ENCODE peak calls at places on chromosomes 11 and 22, in ten cellular contexts. F is right cardiac atrium, R is M059J, B is nephron progenitor cell, K is LoVo, D is Ammon's horn, Z is HepG2, J is Daoy, C is A172, A is uterus. H is an unnamed sample.

GRCh38 chr11:60880635-60881282 is 13.4 kb downstream of the ZP1 start:
- DNase-seq in R (no peak), F (peak; percentile 1), C (no peak), D (no peak), B (peak; percentile 25), Z (peak; percentile 96), A (no peak), K (no peak), J (no peak), H (no peak)

GRCh38 chr22:45268958-45269844 is 15.5 kb upstream of the UPK3A start:
- DNase-seq in D (peak; percentile 88), R (no peak), F (peak; percentile 94), B (peak; percentile 98), Z (no peak), C (peak; percentile 16), A (peak; percentile 89), K (peak; percentile 76), J (peak; percentile 80), H (peak; percentile 54)

GRCh38 chr11:44744160-44744559 is 17.4 kb downstream of the TSPAN18 start:
- DNase-seq in R (no peak), K (no peak), F (no peak), A (no peak), J (no peak), B (no peak), C (no peak), D (no peak), Z (no peak), H (no peak)

GRCh38 chr22:30176431-30176830 is 70.1 kb downstream of the LIF start:
- DNase-seq in B (no peak), R (no peak), K (no peak), D (no peak), F (no peak), Z (no peak), A (no peak), J (no peak), C (no peak), H (no peak)

GRCh38 chr11:66275984-66276612 is 1.9 kb upstream of the CNIH2 start:
- DNase-seq in K (no peak), C (no peak), A (no peak), Z (no peak), R (no peak), F (peak; percentile 47), D (no peak), J (no peak), B (no peak), H (no peak)

GRCh38 chr11:69817265-69818236 is 1.7 kb downstream of the FGF3 start:
- DNase-seq in F (no peak), Z (no peak), R (no peak), J (peak; percentile 29), A (no peak), C (peak; percentile 6), K (no peak), D (no peak), B (peak; percentile 77), H (no peak)

GRCh38 chr22:44729391-44730012 is 22.9 kb upstream of the ARHGAP8 start:
- DNase-seq in Z (no peak), C (no peak), F (peak; percentile 85), R (peak; percentile 32), J (no peak), K (no peak), D (peak; percentile 80), B (no peak), A (peak; percentile 71), H (no peak)

GRCh38 chr11:131079036-131079435 is 162.8 kb upstream of the SNX19 start:
- DNase-seq in Z (no peak), D (no peak), R (no peak), F (no peak), B (no peak), A (no peak), J (no peak), K (no peak), C (no peak), H (no peak)

GRCh38 chr11:126135182-126136176 is 72.8 kb upstream of the CDON start:
- DNase-seq in R (no peak), Z (peak; percentile 32), F (no peak), D (no peak), C (no peak), A (no peak), K (no peak), B (no peak), J (no peak), H (no peak)

GRCh38 chr11:86811637-86812321 is 11.4 kb downstream of the PRSS23 start:
- DNase-seq in K (peak; percentile 65), B (no peak), R (peak; percentile 94), C (peak; percentile 72), A (no peak), F (no peak), D (no peak), Z (no peak), J (peak; percentile 79), H (no peak)

GRCh38 chr22:20503816-20504215 is 3.6 kb upstream of the MED15 start:
- DNase-seq in B (no peak), F (no peak), K (peak; percentile 67), R (peak; percentile 81), J (peak; percentile 78), A (no peak), D (no peak), C (peak; percentile 52), Z (no peak), H (no peak)

GRCh38 chr22:25071720-25072119 is 119.2 kb downstream of the KIAA1671 start:
- DNase-seq in C (no peak), A (no peak), K (no peak), D (no peak), F (no peak), R (no peak), B (no peak), J (no peak), Z (no peak), H (no peak)

GRCh38 chr11:76523147-76523546 is 78.3 kb downstream of the EMSY start:
- DNase-seq in A (no peak), J (no peak), R (no peak), K (no peak), D (no peak), F (no peak), B (no peak), Z (peak; percentile 47), C (no peak), H (no peak)

GRCh38 chr11:115083129-115083823 is 404.9 kb downstream of the NXPE2 start:
- DNase-seq in J (peak; percentile 14), D (no peak), B (no peak), A (no peak), R (peak; percentile 2), K (no peak), F (no peak), Z (no peak), C (no peak), H (no peak)

GRCh38 chr11:35031869-35032268 is 107.1 kb upstream of the CD44 start:
- DNase-seq in D (no peak), F (no peak), A (no peak), K (no peak), R (peak; percentile 99), J (peak; percentile 82), C (no peak), B (no peak), Z (no peak), H (no peak)

GRCh38 chr11:877565-877964 is 33.0 kb downstream of the CHID1 start:
- DNase-seq in R (no peak), K (no peak), C (peak; percentile 30), D (no peak), F (no peak), Z (no peak), J (no peak), B (peak; percentile 43), A (no peak), H (no peak)

GRCh38 chr11:61345170-61345610 is 12.2 kb downstream of the TKFC start:
- DNase-seq in C (no peak), K (no peak), A (no peak), D (peak; percentile 53), F (no peak), J (no peak), Z (no peak), B (no peak), R (no peak), H (no peak)

GRCh38 chr22:17665248-17665647 is 26.7 kb downstream of the BCL2L13 start:
- DNase-seq in A (no peak), D (no peak), R (no peak), F (no peak), C (no peak), J (no peak), B (no peak), K (no peak), Z (no peak), H (no peak)

GRCh38 chr22:26573026-26573662 is 16.8 kb downstream of the TPST2 start:
- DNase-seq in F (peak; percentile 85), D (peak; percentile 64), J (no peak), K (no peak), A (no peak), B (no peak), Z (no peak), R (no peak), C (no peak), H (peak; percentile 99)

GRCh38 chr22:49394116-49394785 is 433.4 kb downstream of the BRD1 start:
- DNase-seq in K (no peak), Z (no peak), A (no peak), D (no peak), J (peak; percentile 57), F (no peak), B (no peak), C (no peak), R (no peak), H (no peak)

GRCh38 chr11:1018091-1018490 is 18.4 kb downstream of the MUC6 start:
- DNase-seq in D (no peak), R (no peak), F (no peak), C (no peak), J (no peak), A (no peak), B (no peak), K (no peak), Z (no peak), H (no peak)

GRCh38 chr11:119422505-119423416 is at the start of gene THY1:
- DNase-seq in F (no peak), R (peak; percentile 56), B (peak; percentile 66), Z (no peak), J (peak; percentile 72), D (peak; percentile 70), K (no peak), C (peak; percentile 47), A (peak; percentile 48), H (no peak)

GRCh38 chr11:130118636-130119387 is 40.8 kb upstream of the ST14 start:
- DNase-seq in C (no peak), D (no peak), A (no peak), K (no peak), Z (peak; percentile 56), F (no peak), R (no peak), J (no peak), B (no peak), H (peak; percentile 28)

GRCh38 chr11:62145261-62145871 is 21.6 kb downstream of the INCENP start:
- DNase-seq in D (no peak), F (no peak), C (no peak), Z (no peak), R (no peak), A (no peak), K (no peak), B (no peak), J (no peak), H (no peak)

GRCh38 chr22:49780281-49780991 is 47.2 kb downstream of the BRD1 start:
- DNase-seq in K (no peak), R (no peak), D (peak; percentile 64), B (no peak), C (no peak), F (peak; percentile 51), Z (no peak), J (no peak), A (no peak), H (no peak)

GRCh38 chr11:112412383-112412782 is 151.7 kb upstream of the PLET1 start:
- DNase-seq in F (no peak), J (no peak), B (no peak), Z (no peak), K (no peak), C (no peak), D (no peak), A (no peak), R (no peak), H (no peak)

GRCh38 chr11:89205378-89205777 is 27.7 kb downstream of the TYR start:
- DNase-seq in B (no peak), Z (no peak), D (no peak), A (no peak), R (no peak), C (no peak), F (no peak), J (no peak), K (no peak), H (no peak)

GRCh38 chr11:29166306-29166705 is 850.5 kb downstream of the KCNA4 start:
- DNase-seq in Z (no peak), F (no peak), R (no peak), J (no peak), K (no peak), D (no peak), C (no peak), B (no peak), A (no peak), H (no peak)

H was measured in AML-193.